ENCODE peak calls at places on chromosomes 16 and 17, in eight cellular contexts. One of them, this sample, is unnamed.

GRCh38 chr16:88461291-88462269 is 8.5 kb downstream of the ZFPM1 start:
- DNase-seq in activated T-helper 9 cell treated with anti-CD3 and anti-CD28 coated beads, Interleukin-2, amount 50 U/mL, for 16 hours: no peak
- DNase-seq in HuH-7: peak
- DNase-seq in H54: peak
- DNase-seq in testis: peak
- DNase-seq in astrocyte of the spinal cord: no peak
- DNase-seq in stimulated activated CD4-positive, alpha-beta T cell treated with anti-CD3 and anti-CD28 coated beads, Interleukin-4, amount 100 ng/mL, for 4 hours: no peak
- DNase-seq in activated T-cell treated with anti-CD3 and anti-CD28 coated beads, Interleukin-2, amount 50 U/mL, for 4 hours: no peak
- DNase-seq in this sample: no peak

GRCh38 chr17:63295288-63295687 is 150.8 kb downstream of the CYB561 start:
- DNase-seq in activated T-helper 9 cell treated with anti-CD3 and anti-CD28 coated beads, Interleukin-2, amount 50 U/mL, for 16 hours: no peak
- DNase-seq in HuH-7: no peak
- DNase-seq in H54: no peak
- DNase-seq in testis: no peak
- DNase-seq in astrocyte of the spinal cord: no peak
- DNase-seq in stimulated activated CD4-positive, alpha-beta T cell treated with anti-CD3 and anti-CD28 coated beads, Interleukin-4, amount 100 ng/mL, for 4 hours: no peak
- DNase-seq in activated T-cell treated with anti-CD3 and anti-CD28 coated beads, Interleukin-2, amount 50 U/mL, for 4 hours: no peak
- DNase-seq in this sample: no peak

GRCh38 chr16:8346291-8346690 is 244.0 kb downstream of the TMEM114 start:
- DNase-seq in activated T-helper 9 cell treated with anti-CD3 and anti-CD28 coated beads, Interleukin-2, amount 50 U/mL, for 16 hours: no peak
- DNase-seq in HuH-7: no peak
- DNase-seq in H54: no peak
- DNase-seq in testis: peak
- DNase-seq in astrocyte of the spinal cord: no peak
- DNase-seq in stimulated activated CD4-positive, alpha-beta T cell treated with anti-CD3 and anti-CD28 coated beads, Interleukin-4, amount 100 ng/mL, for 4 hours: no peak
- DNase-seq in activated T-cell treated with anti-CD3 and anti-CD28 coated beads, Interleukin-2, amount 50 U/mL, for 4 hours: no peak
- DNase-seq in this sample: no peak

GRCh38 chr16:29307598-29308507 is 98.7 kb downstream of the NPIPB11 start:
- DNase-seq in activated T-helper 9 cell treated with anti-CD3 and anti-CD28 coated beads, Interleukin-2, amount 50 U/mL, for 16 hours: no peak
- DNase-seq in HuH-7: no peak
- DNase-seq in H54: no peak
- DNase-seq in testis: no peak
- DNase-seq in astrocyte of the spinal cord: peak
- DNase-seq in stimulated activated CD4-positive, alpha-beta T cell treated with anti-CD3 and anti-CD28 coated beads, Interleukin-4, amount 100 ng/mL, for 4 hours: no peak
- DNase-seq in activated T-cell treated with anti-CD3 and anti-CD28 coated beads, Interleukin-2, amount 50 U/mL, for 4 hours: no peak
- DNase-seq in this sample: no peak

GRCh38 chr17:6079155-6079554 is 9.0 kb downstream of the WSCD1 start:
- DNase-seq in activated T-helper 9 cell treated with anti-CD3 and anti-CD28 coated beads, Interleukin-2, amount 50 U/mL, for 16 hours: no peak
- DNase-seq in HuH-7: no peak
- DNase-seq in H54: no peak
- DNase-seq in testis: no peak
- DNase-seq in astrocyte of the spinal cord: peak
- DNase-seq in stimulated activated CD4-positive, alpha-beta T cell treated with anti-CD3 and anti-CD28 coated beads, Interleukin-4, amount 100 ng/mL, for 4 hours: no peak
- DNase-seq in activated T-cell treated with anti-CD3 and anti-CD28 coated beads, Interleukin-2, amount 50 U/mL, for 4 hours: no peak
- DNase-seq in this sample: no peak

GRCh38 chr17:17506181-17506741 is 10.1 kb upstream of the RASD1 start:
- DNase-seq in activated T-helper 9 cell treated with anti-CD3 and anti-CD28 coated beads, Interleukin-2, amount 50 U/mL, for 16 hours: no peak
- DNase-seq in HuH-7: no peak
- DNase-seq in H54: no peak
- DNase-seq in testis: no peak
- DNase-seq in astrocyte of the spinal cord: no peak
- DNase-seq in stimulated activated CD4-positive, alpha-beta T cell treated with anti-CD3 and anti-CD28 coated beads, Interleukin-4, amount 100 ng/mL, for 4 hours: no peak
- DNase-seq in activated T-cell treated with anti-CD3 and anti-CD28 coated beads, Interleukin-2, amount 50 U/mL, for 4 hours: no peak
- DNase-seq in this sample: peak

GRCh38 chr17:19369846-19370492 is 7.4 kb upstream of the B9D1 start:
- DNase-seq in activated T-helper 9 cell treated with anti-CD3 and anti-CD28 coated beads, Interleukin-2, amount 50 U/mL, for 16 hours: no peak
- DNase-seq in HuH-7: no peak
- DNase-seq in H54: no peak
- DNase-seq in testis: no peak
- DNase-seq in astrocyte of the spinal cord: no peak
- DNase-seq in stimulated activated CD4-positive, alpha-beta T cell treated with anti-CD3 and anti-CD28 coated beads, Interleukin-4, amount 100 ng/mL, for 4 hours: no peak
- DNase-seq in activated T-cell treated with anti-CD3 and anti-CD28 coated beads, Interleukin-2, amount 50 U/mL, for 4 hours: no peak
- DNase-seq in this sample: no peak

GRCh38 chr17:41442772-41443171 is 2.0 kb upstream of the KRT38 start:
- DNase-seq in activated T-helper 9 cell treated with anti-CD3 and anti-CD28 coated beads, Interleukin-2, amount 50 U/mL, for 16 hours: no peak
- DNase-seq in HuH-7: no peak
- DNase-seq in H54: no peak
- DNase-seq in testis: no peak
- DNase-seq in astrocyte of the spinal cord: peak
- DNase-seq in stimulated activated CD4-positive, alpha-beta T cell treated with anti-CD3 and anti-CD28 coated beads, Interleukin-4, amount 100 ng/mL, for 4 hours: no peak
- DNase-seq in activated T-cell treated with anti-CD3 and anti-CD28 coated beads, Interleukin-2, amount 50 U/mL, for 4 hours: no peak
- DNase-seq in this sample: no peak

GRCh38 chr16:89579351-89579750 is 3.8 kb downstream of the CPNE7 start:
- DNase-seq in activated T-helper 9 cell treated with anti-CD3 and anti-CD28 coated beads, Interleukin-2, amount 50 U/mL, for 16 hours: no peak
- DNase-seq in HuH-7: no peak
- DNase-seq in H54: no peak
- DNase-seq in testis: no peak
- DNase-seq in astrocyte of the spinal cord: no peak
- DNase-seq in stimulated activated CD4-positive, alpha-beta T cell treated with anti-CD3 and anti-CD28 coated beads, Interleukin-4, amount 100 ng/mL, for 4 hours: no peak
- DNase-seq in activated T-cell treated with anti-CD3 and anti-CD28 coated beads, Interleukin-2, amount 50 U/mL, for 4 hours: no peak
- DNase-seq in this sample: no peak

GRCh38 chr17:59361916-59362810 is 30.7 kb downstream of the YPEL2 start:
- DNase-seq in activated T-helper 9 cell treated with anti-CD3 and anti-CD28 coated beads, Interleukin-2, amount 50 U/mL, for 16 hours: peak
- DNase-seq in HuH-7: no peak
- DNase-seq in H54: peak
- DNase-seq in testis: no peak
- DNase-seq in astrocyte of the spinal cord: peak
- DNase-seq in stimulated activated CD4-positive, alpha-beta T cell treated with anti-CD3 and anti-CD28 coated beads, Interleukin-4, amount 100 ng/mL, for 4 hours: no peak
- DNase-seq in activated T-cell treated with anti-CD3 and anti-CD28 coated beads, Interleukin-2, amount 50 U/mL, for 4 hours: peak
- DNase-seq in this sample: no peak

GRCh38 chr16:68227183-68227793 is 8.6 kb downstream of the ESRP2 start:
- DNase-seq in activated T-helper 9 cell treated with anti-CD3 and anti-CD28 coated beads, Interleukin-2, amount 50 U/mL, for 16 hours: no peak
- DNase-seq in HuH-7: no peak
- DNase-seq in H54: no peak
- DNase-seq in testis: no peak
- DNase-seq in astrocyte of the spinal cord: no peak
- DNase-seq in stimulated activated CD4-positive, alpha-beta T cell treated with anti-CD3 and anti-CD28 coated beads, Interleukin-4, amount 100 ng/mL, for 4 hours: no peak
- DNase-seq in activated T-cell treated with anti-CD3 and anti-CD28 coated beads, Interleukin-2, amount 50 U/mL, for 4 hours: no peak
- DNase-seq in this sample: no peak

GRCh38 chr17:62819511-62820221 is 11.6 kb upstream of the MARCHF10 start:
- DNase-seq in activated T-helper 9 cell treated with anti-CD3 and anti-CD28 coated beads, Interleukin-2, amount 50 U/mL, for 16 hours: no peak
- DNase-seq in HuH-7: no peak
- DNase-seq in H54: peak
- DNase-seq in testis: peak
- DNase-seq in astrocyte of the spinal cord: peak
- DNase-seq in stimulated activated CD4-positive, alpha-beta T cell treated with anti-CD3 and anti-CD28 coated beads, Interleukin-4, amount 100 ng/mL, for 4 hours: no peak
- DNase-seq in activated T-cell treated with anti-CD3 and anti-CD28 coated beads, Interleukin-2, amount 50 U/mL, for 4 hours: no peak
- DNase-seq in this sample: peak

GRCh38 chr17:70168044-70168978 is 1.0 kb upstream of the KCNJ2 start:
- DNase-seq in activated T-helper 9 cell treated with anti-CD3 and anti-CD28 coated beads, Interleukin-2, amount 50 U/mL, for 16 hours: no peak
- DNase-seq in HuH-7: peak
- DNase-seq in H54: no peak
- DNase-seq in testis: peak
- DNase-seq in astrocyte of the spinal cord: peak
- DNase-seq in stimulated activated CD4-positive, alpha-beta T cell treated with anti-CD3 and anti-CD28 coated beads, Interleukin-4, amount 100 ng/mL, for 4 hours: no peak
- DNase-seq in activated T-cell treated with anti-CD3 and anti-CD28 coated beads, Interleukin-2, amount 50 U/mL, for 4 hours: no peak
- DNase-seq in this sample: peak

GRCh38 chr17:82787081-82787848 is 35.4 kb downstream of the TBCD start:
- DNase-seq in activated T-helper 9 cell treated with anti-CD3 and anti-CD28 coated beads, Interleukin-2, amount 50 U/mL, for 16 hours: no peak
- DNase-seq in HuH-7: no peak
- DNase-seq in H54: no peak
- DNase-seq in testis: no peak
- DNase-seq in astrocyte of the spinal cord: peak
- DNase-seq in stimulated activated CD4-positive, alpha-beta T cell treated with anti-CD3 and anti-CD28 coated beads, Interleukin-4, amount 100 ng/mL, for 4 hours: no peak
- DNase-seq in activated T-cell treated with anti-CD3 and anti-CD28 coated beads, Interleukin-2, amount 50 U/mL, for 4 hours: no peak
- DNase-seq in this sample: peak

GRCh38 chr17:48961516-48962233 is 6.7 kb downstream of the GIP start:
- DNase-seq in activated T-helper 9 cell treated with anti-CD3 and anti-CD28 coated beads, Interleukin-2, amount 50 U/mL, for 16 hours: no peak
- DNase-seq in HuH-7: no peak
- DNase-seq in H54: peak
- DNase-seq in testis: no peak
- DNase-seq in astrocyte of the spinal cord: peak
- DNase-seq in stimulated activated CD4-positive, alpha-beta T cell treated with anti-CD3 and anti-CD28 coated beads, Interleukin-4, amount 100 ng/mL, for 4 hours: no peak
- DNase-seq in activated T-cell treated with anti-CD3 and anti-CD28 coated beads, Interleukin-2, amount 50 U/mL, for 4 hours: no peak
- DNase-seq in this sample: no peak